ENCODE peak calls at places on chromosomes 7 and 10, in ten cellular contexts. G is cardiac fibroblast, S is foreskin keratinocyte, T is GM06990, Z is heart left ventricle, E is upper lobe of left lung, N is adrenal gland, M is astrocyte of the spinal cord, P is choroid plexus epithelial cell, B is IMR-90. V is an unnamed sample.

GRCh38 chr7:49773939-49774458 is 561 bp downstream of the VWC2 start:
- DNase-seq in N (no peak), M (no peak), E (peak), Z (peak), T (no peak), S (no peak), B (no peak), P (no peak), G (no peak), V (no peak)

GRCh38 chr10:73060738-73061635 is 35.7 kb downstream of the P4HA1 start:
- DNase-seq in G (peak), B (peak), N (no peak), Z (no peak), S (peak), E (no peak), P (peak), M (peak), T (no peak), V (no peak)

GRCh38 chr7:27134392-27134791 is 3.8 kb upstream of the HOXA4 start:
- DNase-seq in T (no peak), G (peak), B (peak), P (no peak), M (peak), N (no peak), S (peak), Z (no peak), E (no peak), V (no peak)

GRCh38 chr10:72292223-72292691 is 18.5 kb downstream of the DDIT4 start:
- DNase-seq in N (no peak), Z (no peak), G (peak), T (no peak), P (no peak), E (no peak), B (no peak), M (no peak), S (peak), V (no peak)

GRCh38 chr10:104559935-104560334 is 81.2 kb upstream of the SORCS3 start:
- DNase-seq in Z (no peak), M (no peak), E (no peak), P (no peak), T (no peak), B (no peak), S (peak), N (no peak), G (no peak), V (no peak)

GRCh38 chr10:60363187-60363586 is 26.5 kb downstream of the ANK3 start:
- DNase-seq in N (no peak), Z (no peak), E (no peak), B (peak), G (peak), M (no peak), S (no peak), T (no peak), P (no peak), V (no peak)

GRCh38 chr7:99008181-99008631 is 129.9 kb downstream of the TRRAP start:
- DNase-seq in B (no peak), S (no peak), M (no peak), P (no peak), E (no peak), Z (no peak), G (no peak), T (no peak), N (no peak), V (no peak)

GRCh38 chr7:98724591-98724990 is 107.5 kb downstream of the NPTX2 start:
- DNase-seq in B (no peak), M (no peak), S (no peak), Z (no peak), P (no peak), G (peak), N (no peak), E (no peak), T (no peak), V (no peak)

GRCh38 chr7:167087-167855 is 25.1 kb upstream of the FAM20C start:
- DNase-seq in P (no peak), B (no peak), G (no peak), S (no peak), Z (no peak), T (no peak), N (no peak), E (no peak), M (no peak), V (no peak)

GRCh38 chr10:78502208-78502943 is 468.7 kb downstream of the RPS24 start:
- DNase-seq in N (no peak), Z (no peak), S (no peak), P (peak), B (peak), M (peak), G (peak), E (no peak), T (no peak), V (no peak)

GRCh38 chr7:139557857-139558581 is 34.5 kb downstream of the CLEC2L start:
- DNase-seq in E (no peak), M (no peak), S (no peak), P (no peak), T (no peak), G (no peak), Z (no peak), N (no peak), B (no peak), V (no peak)
- TF ChIP-seq CTCF in E (no peak), M (no peak), S (peak), P (peak), T (no peak), G (no peak), Z (no peak), N (no peak), B (peak), V (no peak)

GRCh38 chr7:24572421-24573007 is 738 bp upstream of the PALS2 start:
- DNase-seq in B (peak), T (peak), P (peak), M (peak), Z (peak), N (peak), E (no peak), G (peak), S (peak), V (peak)

GRCh38 chr7:24573554-24574338 is 494 bp downstream of the PALS2 start:
- DNase-seq in B (peak), N (peak), E (peak), Z (peak), T (peak), G (peak), S (peak), M (peak), P (peak), V (peak)

GRCh38 chr7:24573008-24573553 is at the start of gene PALS2:
- DNase-seq in B (peak), T (peak), S (peak), G (peak), Z (peak), E (peak), M (peak), P (peak), N (peak), V (peak)

GRCh38 chr7:24574365-24574764 is 1.1 kb downstream of the PALS2 start:
- DNase-seq in P (peak), E (no peak), N (no peak), M (peak), T (no peak), Z (no peak), S (no peak), G (no peak), B (peak), V (no peak)

DNA sequence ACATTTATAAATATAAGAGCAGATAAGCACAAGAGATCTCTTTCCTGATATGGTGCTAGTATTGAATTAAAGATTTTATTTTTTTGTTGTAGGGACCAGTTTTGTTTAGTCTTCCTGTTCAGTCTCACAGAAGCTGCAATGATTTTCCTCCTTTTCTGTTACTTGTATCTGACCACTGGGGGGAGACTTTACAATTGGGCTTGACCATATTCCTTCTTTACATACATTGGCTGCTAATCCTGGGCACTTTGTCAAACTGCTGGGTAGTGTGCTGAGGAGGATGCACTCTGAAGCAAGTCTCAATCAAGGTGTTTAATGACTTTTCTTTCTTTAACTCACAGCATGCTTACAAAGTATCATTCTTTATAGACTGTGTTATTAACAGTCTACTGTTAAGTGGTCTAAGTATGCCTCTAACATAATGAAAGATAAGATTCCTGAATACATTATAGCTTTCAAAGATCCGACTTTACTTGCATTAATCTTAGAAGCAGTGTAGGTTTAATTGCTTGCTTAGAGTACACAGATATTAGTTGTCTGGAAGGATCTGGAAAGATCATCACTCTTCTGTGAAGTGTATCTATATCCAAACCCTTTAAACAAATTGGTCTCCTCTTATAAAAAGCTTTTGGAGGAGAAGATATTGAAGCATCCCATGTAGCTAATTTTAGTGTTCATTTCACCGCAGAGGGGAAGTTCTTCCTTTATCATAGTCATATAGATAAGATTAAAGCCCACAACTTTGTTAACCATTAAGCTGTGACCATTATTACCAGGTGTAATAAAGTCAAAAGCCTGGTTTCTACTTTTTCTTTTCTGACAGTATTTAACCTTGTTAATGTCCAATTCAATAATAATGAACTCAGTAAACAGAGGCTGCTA is 3.2 kb downstream of the PALS2 start:
- DNase-seq in N (no peak), Z (peak), M (peak), T (no peak), B (peak), S (peak), P (peak), E (no peak), G (peak), V (no peak)
- TF ChIP-seq CTCF in N (peak), Z (peak), M (peak), T (peak), B (peak), S (peak), P (peak), E (peak), G (peak), V (peak)

GRCh38 chr7:111089822-111090426 is 1.0 kb upstream of the LRRN3 start:
- DNase-seq in T (no peak), P (peak), E (no peak), B (peak), S (peak), M (peak), Z (no peak), N (no peak), G (peak), V (no peak)
- TF ChIP-seq CTCF in T (peak), P (peak), E (peak), B (peak), S (peak), M (peak), Z (peak), N (peak), G (peak), V (peak)

GRCh38 chr10:123272171-123272570 is 118.0 kb downstream of the BUB3 start:
- DNase-seq in E (no peak), P (peak), N (no peak), G (no peak), Z (no peak), S (no peak), M (no peak), B (no peak), T (no peak), V (no peak)
- TF ChIP-seq CTCF in E (no peak), P (peak), N (no peak), G (peak), Z (no peak), S (peak), M (peak), B (no peak), T (peak), V (no peak)

GRCh38 chr10:2989292-2989947 is 77.9 kb upstream of the PFKP start:
- DNase-seq in P (no peak), S (no peak), G (no peak), M (no peak), N (no peak), B (no peak), Z (no peak), T (no peak), E (no peak), V (no peak)

GRCh38 chr10:2993636-2994035 is 73.7 kb upstream of the PFKP start:
- DNase-seq in E (no peak), T (no peak), N (no peak), Z (no peak), M (no peak), S (no peak), B (no peak), P (no peak), G (no peak), V (no peak)

GRCh38 chr10:2994562-2994961 is 72.8 kb upstream of the PFKP start:
- DNase-seq in E (no peak), T (no peak), N (no peak), G (no peak), Z (no peak), M (peak), P (peak), S (no peak), B (peak), V (no peak)

GRCh38 chr10:2990764-2991163 is 76.6 kb upstream of the PFKP start:
- DNase-seq in M (no peak), S (no peak), P (no peak), T (no peak), E (no peak), G (no peak), Z (no peak), B (no peak), N (no peak), V (no peak)

GRCh38 chr10:2992401-2993198 is 74.7 kb upstream of the PFKP start:
- DNase-seq in B (no peak), M (no peak), G (no peak), Z (no peak), T (no peak), S (no peak), P (no peak), N (no peak), E (no peak), V (no peak)
- TF ChIP-seq CTCF in B (no peak), M (peak), G (peak), Z (no peak), T (peak), S (no peak), P (peak), N (no peak), E (no peak), V (no peak)

GRCh38 chr10:102230861-102231356 is 4.8 kb downstream of the ELOVL3 start:
- DNase-seq in B (no peak), P (peak), G (peak), Z (no peak), M (peak), E (peak), T (peak), N (no peak), S (no peak), V (peak)

GRCh38 chr10:102233997-102234396 is 7.3 kb downstream of the PITX3 start:
- DNase-seq in T (no peak), Z (no peak), E (no peak), N (no peak), M (no peak), P (no peak), B (no peak), S (no peak), G (no peak), V (no peak)

GRCh38 chr10:102230264-102230860 is 4.3 kb downstream of the ELOVL3 start:
- DNase-seq in P (peak), T (peak), E (peak), M (peak), Z (peak), N (peak), G (peak), B (peak), S (peak), V (peak)

GRCh38 chr10:102229810-102230263 is 3.7 kb downstream of the ELOVL3 start:
- DNase-seq in Z (peak), M (peak), N (peak), B (peak), S (peak), T (peak), G (peak), P (peak), E (peak), V (peak)

GRCh38 chr10:102231357-102232318 is 5.5 kb downstream of the ELOVL3 start:
- DNase-seq in Z (peak), G (peak), E (peak), S (peak), N (peak), M (no peak), T (peak), B (no peak), P (no peak), V (peak)
- TF ChIP-seq CTCF in Z (peak), G (peak), E (peak), S (peak), N (peak), M (peak), T (peak), B (peak), P (peak), V (peak)

GRCh38 chr7:75931676-75932075 is 16.7 kb downstream of the POR start:
- DNase-seq in M (no peak), G (no peak), E (no peak), P (no peak), T (no peak), S (no peak), B (no peak), N (no peak), Z (no peak), V (no peak)
- TF ChIP-seq CTCF in M (no peak), G (no peak), E (no peak), P (no peak), T (no peak), S (no peak), B (no peak), N (no peak), Z (no peak), V (no peak)

V was measured in natural killer cell.